ENCODE peak calls at places on chromosomes 16 and 17, in four cellular contexts. One of them, this sample, is unnamed. For H4K20me1, the result is how much of the 10 kb centered on the place peaks cover.

GRCh38 chr17:66431910-66432309 is 129.5 kb downstream of the PRKCA start:
- DNase-seq in H1: no peak
- DNase-seq in SK-N-SH: no peak
- DNase-seq in GM12878: no peak
- DNase-seq in this sample: no peak

GRCh38 chr17:55664287-55664686 is 58.4 kb downstream of the TMEM100 start:
- DNase-seq in H1: no peak
- DNase-seq in SK-N-SH: no peak
- DNase-seq in GM12878: peak
- DNase-seq in this sample: no peak

GRCh38 chr16:54129810-54130209 is 156.8 kb downstream of the IRX3 start:
- DNase-seq in SK-N-SH: no peak
- DNase-seq in GM12878: no peak
- DNase-seq in H1: no peak
- DNase-seq in this sample: no peak

GRCh38 chr17:68326681-68327080 is 35.4 kb downstream of the ARSG start:
- DNase-seq in H1: no peak
- DNase-seq in SK-N-SH: no peak
- DNase-seq in GM12878: no peak
- DNase-seq in this sample: no peak

GRCh38 chr17:73705594-73705993 is 61.3 kb upstream of the SDK2 start:
- DNase-seq in GM12878: no peak
- DNase-seq in H1: no peak
- DNase-seq in SK-N-SH: peak
- DNase-seq in this sample: no peak

GRCh38 chr16:49115956-49116355 is 165.7 kb downstream of the CBLN1 start:
- DNase-seq in H1: no peak
- DNase-seq in SK-N-SH: no peak
- DNase-seq in GM12878: no peak
- DNase-seq in this sample: no peak

GRCh38 chr16:9503251-9503986 is 412.0 kb downstream of the HAPSTR1 start:
- DNase-seq in SK-N-SH: no peak
- DNase-seq in GM12878: no peak
- DNase-seq in H1: no peak
- DNase-seq in this sample: no peak

GRCh38 chr17:78168906-78169793 is 769 bp downstream of the SYNGR2 start:
- DNase-seq in GM12878: no peak
- DNase-seq in SK-N-SH: peak
- DNase-seq in H1: no peak
- DNase-seq in this sample: no peak

GRCh38 chr17:79031996-79032875 is 8.3 kb downstream of the C1QTNF1 start:
- DNase-seq in GM12878: no peak
- DNase-seq in H1: no peak
- DNase-seq in SK-N-SH: no peak
- DNase-seq in this sample: no peak

GRCh38 chr16:65121870-65122723 is at the start of gene CDH11:
- DNase-seq in GM12878: no peak
- DNase-seq in SK-N-SH: peak
- DNase-seq in H1: no peak
- DNase-seq in this sample: no peak

GRCh38 chr17:8354196-8354595 is 14.6 kb downstream of the ODF4 start:
- DNase-seq in H1: no peak
- DNase-seq in SK-N-SH: no peak
- DNase-seq in GM12878: no peak
- DNase-seq in this sample: no peak

GRCh38 chr16:22816475-22816874 is 2.5 kb downstream of the HS3ST2 start:
- DNase-seq in H1: no peak
- DNase-seq in GM12878: no peak
- DNase-seq in SK-N-SH: no peak
- DNase-seq in this sample: no peak

GRCh38 chr16:72876981-72877373 is 171.0 kb downstream of the ZFHX3 start:
- DNase-seq in GM12878: no peak
- DNase-seq in H1: no peak
- DNase-seq in SK-N-SH: no peak
- DNase-seq in this sample: no peak
- TF ChIP-seq TCF12 in GM12878: no peak
- TF ChIP-seq TCF12 in H1: no peak
- TF ChIP-seq TCF12 in SK-N-SH: no peak
- TF ChIP-seq TCF12 in this sample: no peak

GRCh38 chr16:68273896-68274295 is 9.6 kb downstream of the SLC7A6 start:
- DNase-seq in GM12878: no peak
- DNase-seq in H1: no peak
- DNase-seq in SK-N-SH: no peak
- DNase-seq in this sample: no peak

GRCh38 chr16:68276223-68276622 is 11.9 kb downstream of the SLC7A6 start:
- DNase-seq in SK-N-SH: no peak
- DNase-seq in H1: no peak
- DNase-seq in GM12878: no peak
- DNase-seq in this sample: no peak

GRCh38 chr16:68273459-68273858 is 9.1 kb downstream of the SLC7A6 start:
- DNase-seq in H1: no peak
- DNase-seq in GM12878: no peak
- DNase-seq in SK-N-SH: no peak
- DNase-seq in this sample: no peak

GRCh38 chr16:68274441-68274840 is 10.1 kb downstream of the SLC7A6 start:
- DNase-seq in SK-N-SH: no peak
- DNase-seq in GM12878: no peak
- DNase-seq in H1: no peak
- DNase-seq in this sample: no peak

GRCh38 chr16:68275611-68276191 is 11.4 kb downstream of the SLC7A6 start:
- DNase-seq in H1: no peak
- DNase-seq in GM12878: peak
- DNase-seq in SK-N-SH: no peak
- DNase-seq in this sample: peak
- H4K20me1 ChIP-seq in H1: under half
- H4K20me1 ChIP-seq in GM12878: under half
- H4K20me1 ChIP-seq in SK-N-SH: under half
- H4K20me1 ChIP-seq in this sample: under half

DNA sequence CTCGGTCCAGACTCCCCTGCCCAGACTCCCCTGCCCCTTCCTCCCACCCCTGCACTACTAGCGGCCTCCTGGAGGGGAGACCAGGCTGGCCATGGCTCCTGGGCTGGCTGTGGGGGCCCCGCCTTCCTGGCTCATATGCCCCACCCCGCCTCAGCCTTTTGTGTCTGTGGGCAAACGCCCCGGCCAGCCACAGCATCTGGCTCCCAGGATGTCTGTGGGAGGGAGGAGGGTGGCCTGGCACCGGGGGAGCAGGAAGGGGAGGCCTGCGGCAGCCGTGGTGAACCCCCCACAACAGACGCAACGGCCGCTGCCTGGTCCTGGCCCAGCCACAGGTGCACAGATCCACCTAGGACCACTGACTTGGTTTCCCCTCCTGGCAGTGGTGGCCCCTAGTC is 32.9 kb downstream of the BAHCC1 start:
- DNase-seq in H1: no peak
- DNase-seq in GM12878: no peak
- DNase-seq in SK-N-SH: peak
- DNase-seq in this sample: no peak
- TF ChIP-seq TCF12 in H1: no peak
- TF ChIP-seq TCF12 in GM12878: no peak
- TF ChIP-seq TCF12 in SK-N-SH: peak
- TF ChIP-seq TCF12 in this sample: no peak

DNA sequence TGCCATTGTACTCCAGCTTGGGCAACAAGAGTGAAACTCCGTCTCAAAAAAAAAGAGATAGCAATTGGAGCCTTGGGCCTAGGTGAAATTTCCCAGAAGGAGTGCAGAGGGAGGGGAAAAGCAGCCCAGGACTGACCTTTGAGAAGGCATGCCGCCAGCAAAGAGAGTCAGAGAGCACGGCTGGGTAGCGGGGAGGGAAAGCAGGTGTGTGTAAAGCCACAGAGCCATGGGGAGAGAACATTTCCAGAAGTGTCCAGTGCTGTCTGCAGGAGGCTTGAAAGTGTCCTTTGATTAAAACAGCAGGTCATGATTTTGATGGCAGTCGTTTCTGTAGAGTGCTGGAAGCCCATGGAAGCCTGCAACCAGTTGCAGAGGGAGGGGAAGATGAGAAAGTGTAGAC is 8.1 kb downstream of the C16orf54 start:
- DNase-seq in SK-N-SH: no peak
- DNase-seq in H1: no peak
- DNase-seq in GM12878: no peak
- DNase-seq in this sample: no peak
- H4K20me1 ChIP-seq in SK-N-SH: under half
- H4K20me1 ChIP-seq in H1: under half
- H4K20me1 ChIP-seq in GM12878: under half
- H4K20me1 ChIP-seq in this sample: under half

GRCh38 chr17:9522074-9522473 is 53.5 kb downstream of the STX8 start:
- DNase-seq in SK-N-SH: peak
- DNase-seq in H1: no peak
- DNase-seq in GM12878: no peak
- DNase-seq in this sample: peak
- TF ChIP-seq TCF12 in SK-N-SH: no peak
- TF ChIP-seq TCF12 in H1: no peak
- TF ChIP-seq TCF12 in GM12878: no peak
- TF ChIP-seq TCF12 in this sample: no peak

GRCh38 chr16:4324871-4325740 is 9.2 kb downstream of the GLIS2 start:
- DNase-seq in GM12878: no peak
- DNase-seq in H1: no peak
- DNase-seq in SK-N-SH: peak
- DNase-seq in this sample: no peak

GRCh38 chr16:4323071-4323844 is 7.4 kb downstream of the GLIS2 start:
- DNase-seq in SK-N-SH: no peak
- DNase-seq in H1: no peak
- DNase-seq in GM12878: no peak
- DNase-seq in this sample: no peak

GRCh38 chr16:4323845-4324478 is 8.1 kb downstream of the GLIS2 start:
- DNase-seq in SK-N-SH: peak
- DNase-seq in H1: no peak
- DNase-seq in GM12878: no peak
- DNase-seq in this sample: no peak

GRCh38 chr16:4322121-4323035 is 6.5 kb downstream of the GLIS2 start:
- DNase-seq in GM12878: no peak
- DNase-seq in SK-N-SH: peak
- DNase-seq in H1: no peak
- DNase-seq in this sample: no peak

DNA sequence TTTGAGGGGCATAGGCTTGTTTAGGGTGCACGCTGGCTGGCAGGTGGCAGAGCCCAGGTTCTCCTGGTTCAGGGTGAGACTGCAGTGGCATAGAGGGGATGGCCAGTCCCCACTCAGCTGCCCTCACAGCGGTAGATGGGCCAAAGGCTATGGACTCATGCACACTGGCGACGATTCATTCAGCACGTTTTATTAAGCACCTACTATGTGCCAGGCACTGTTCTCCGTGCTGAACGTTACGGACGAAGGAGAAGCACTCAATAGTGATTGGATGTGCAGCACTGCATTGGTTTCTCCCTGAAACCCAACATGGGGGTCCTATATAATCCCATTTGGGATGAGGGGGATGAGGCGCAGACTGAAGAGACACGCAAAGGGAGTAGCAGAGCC is 8.6 kb downstream of the GLIS2 start:
- DNase-seq in GM12878: no peak
- DNase-seq in SK-N-SH: no peak
- DNase-seq in H1: no peak
- DNase-seq in this sample: no peak
- H4K20me1 ChIP-seq in GM12878: under half
- H4K20me1 ChIP-seq in SK-N-SH: half or more
- H4K20me1 ChIP-seq in H1: under half
- H4K20me1 ChIP-seq in this sample: under half